ENCODE peak calls at places on chromosomes 11 and 22, in ten cellular contexts. J is mesothelial cell of epicardium, V is PC-9, A is Calu3, U is kidney epithelial cell, D is osteocyte, N is thoracic aorta, C is type B pancreatic cell, P is heart left ventricle, L is foreskin keratinocyte. O is an unnamed sample.

GRCh38 chr11:100949443-100949842 is 180.2 kb downstream of the PGR start:
- DNase-seq in D (no peak), P (no peak), C (no peak), A (no peak), N (no peak), J (no peak), L (no peak), U (no peak), V (no peak), O (no peak)

GRCh38 chr11:47577460-47578041 is 1.2 kb downstream of the KBTBD4 start:
- DNase-seq in C (no peak), P (no peak), A (no peak), L (no peak), N (no peak), D (no peak), U (no peak), J (no peak), V (no peak), O (no peak)

GRCh38 chr11:125431481-125431880 is 64.6 kb downstream of the FEZ1 start:
- DNase-seq in V (no peak), U (no peak), J (no peak), L (no peak), A (no peak), N (no peak), P (no peak), C (no peak), D (no peak), O (no peak)

GRCh38 chr11:8906629-8907028 is 4.4 kb upstream of the AKIP1 start:
- DNase-seq in D (no peak), A (no peak), L (peak; percentile 87), P (no peak), U (no peak), V (peak; percentile 91), C (no peak), J (no peak), N (no peak), O (peak; percentile 84)

GRCh38 chr11:102513869-102514268 is 16.7 kb downstream of the MMP7 start:
- DNase-seq in P (no peak), A (no peak), V (no peak), N (no peak), D (no peak), J (no peak), L (no peak), U (no peak), C (no peak), O (peak; percentile 92)

GRCh38 chr11:31817054-31817620 is 6.0 kb upstream of the PAX6 start:
- DNase-seq in C (no peak), L (no peak), N (no peak), U (no peak), P (no peak), A (no peak), D (peak; percentile 80), J (no peak), V (no peak), O (no peak)

GRCh38 chr11:19092342-19092741 is 24.6 kb upstream of the ZDHHC13 start:
- DNase-seq in J (no peak), C (no peak), P (no peak), A (no peak), L (no peak), U (no peak), D (no peak), N (no peak), V (no peak), O (no peak)

GRCh38 chr11:120558754-120559431 is 47.3 kb downstream of the GRIK4 start:
- DNase-seq in C (no peak), L (no peak), A (no peak), D (no peak), P (no peak), N (no peak), U (no peak), J (no peak), V (no peak), O (no peak)

GRCh38 chr22:30573594-30574094 is 821 bp downstream of the GAL3ST1 start:
- DNase-seq in N (no peak), A (peak; percentile 61), C (no peak), L (no peak), U (no peak), V (no peak), J (no peak), P (no peak), D (no peak), O (no peak)

GRCh38 chr22:30575859-30576258 is 1.4 kb upstream of the GAL3ST1 start:
- DNase-seq in C (no peak), P (no peak), A (no peak), L (no peak), V (no peak), U (no peak), J (no peak), D (no peak), N (no peak), O (no peak)

GRCh38 chr22:30574095-30574981 is at the start of gene GAL3ST1:
- DNase-seq in L (no peak), V (no peak), C (no peak), J (no peak), P (no peak), A (peak; percentile 58), N (no peak), D (no peak), U (no peak), O (no peak)

GRCh38 chr22:30572840-30573593 is 1.4 kb downstream of the GAL3ST1 start:
- DNase-seq in C (no peak), L (no peak), P (no peak), J (no peak), V (no peak), N (no peak), A (peak; percentile 54), U (no peak), D (no peak), O (no peak)

DNA sequence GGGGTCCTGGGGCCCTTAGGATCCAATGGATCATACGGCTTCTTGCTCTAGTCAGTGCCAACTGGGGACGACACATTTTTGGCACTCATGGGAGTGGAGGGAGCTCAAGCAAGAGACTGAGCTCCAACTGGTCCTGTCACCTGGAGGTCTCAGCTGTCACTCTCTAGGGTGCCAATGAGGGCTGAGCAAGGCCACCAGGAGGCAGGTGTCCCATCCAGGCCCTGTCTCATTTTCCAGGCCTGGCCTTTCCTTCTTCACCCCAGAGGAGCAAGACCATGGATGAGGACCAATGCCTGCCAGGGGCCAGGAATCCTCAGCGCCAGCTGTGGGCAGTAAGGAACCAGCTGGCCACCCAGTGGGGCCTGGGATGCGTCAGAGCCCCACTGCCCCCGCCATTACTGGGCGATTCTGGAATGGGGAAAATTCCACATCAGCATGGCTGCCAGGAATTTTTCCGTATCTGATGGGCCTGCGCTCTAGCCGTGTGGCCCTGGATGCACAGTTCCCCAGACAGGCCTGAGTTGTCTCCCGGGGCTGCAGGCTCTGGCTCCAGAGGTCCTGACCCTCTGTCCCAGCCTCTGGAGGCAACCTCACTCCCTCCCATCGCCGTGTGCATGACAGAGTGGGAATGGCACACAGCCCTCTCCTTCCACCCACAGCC is 676 bp upstream of the GAL3ST1 start:
- DNase-seq in D (no peak), U (no peak), N (peak; percentile 25), V (no peak), P (no peak), C (no peak), A (no peak), L (no peak), J (no peak), O (no peak)
- TF ChIP-seq CTCF in D (no peak), U (no peak), N (no peak), V (no peak), P (no peak), C (peak; percentile 36), A (no peak), L (no peak), J (no peak), O (no peak)

GRCh38 chr22:33723915-33724314 is 196.4 kb downstream of the LARGE1 start:
- DNase-seq in N (no peak), L (no peak), D (no peak), C (no peak), J (no peak), A (no peak), V (peak; percentile 31), P (no peak), U (no peak), O (no peak)

GRCh38 chr22:33717694-33718396 is 202.4 kb downstream of the LARGE1 start:
- DNase-seq in D (no peak), L (no peak), J (no peak), A (no peak), C (no peak), V (no peak), N (no peak), P (no peak), U (no peak), O (no peak)

GRCh38 chr22:33715626-33716025 is 204.7 kb downstream of the LARGE1 start:
- DNase-seq in N (no peak), J (no peak), L (no peak), A (no peak), V (no peak), C (no peak), U (no peak), P (no peak), D (no peak), O (no peak)

GRCh38 chr22:33722817-33723216 is 197.5 kb downstream of the LARGE1 start:
- DNase-seq in U (no peak), J (no peak), N (no peak), A (no peak), L (peak; percentile 25), V (no peak), D (no peak), P (no peak), C (no peak), O (no peak)

DNA sequence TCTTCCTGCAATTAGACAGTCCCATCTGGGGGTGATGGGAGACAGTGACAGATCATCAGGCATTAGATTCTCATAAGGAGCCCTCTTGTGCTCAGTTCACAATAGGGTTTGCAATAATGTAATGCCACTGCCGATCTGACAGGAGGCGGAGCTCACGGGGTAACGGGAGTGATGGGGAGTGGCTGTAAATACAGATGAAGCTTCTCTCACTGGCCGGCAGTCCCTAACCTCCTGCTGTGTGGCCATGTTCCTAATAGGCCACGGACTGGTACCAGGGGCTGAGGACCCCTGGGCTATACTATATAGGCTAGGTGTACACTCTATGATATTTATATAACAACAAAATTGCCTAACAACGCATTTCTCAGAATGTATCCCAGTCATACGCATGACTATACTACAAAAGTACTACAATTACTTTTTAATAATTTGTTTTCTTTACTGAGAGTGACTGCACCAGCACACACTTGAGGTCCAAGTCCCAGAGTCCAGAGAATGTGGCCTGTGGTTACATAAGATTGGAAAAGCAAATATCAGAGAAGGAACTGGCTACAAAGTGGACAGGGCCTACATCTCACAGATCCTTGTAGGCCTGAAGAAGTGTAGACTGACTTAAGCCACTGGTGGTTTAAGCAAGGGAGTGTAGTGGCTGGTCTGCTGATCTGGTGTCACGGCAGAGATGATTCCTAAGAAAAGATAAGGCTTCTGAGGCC is 200.0 kb downstream of the LARGE1 start:
- DNase-seq in P (no peak), D (no peak), C (no peak), A (no peak), V (no peak), L (no peak), U (no peak), J (no peak), N (no peak), O (no peak)
- TF ChIP-seq CTCF in P (no peak), D (no peak), C (no peak), A (no peak), V (no peak), L (no peak), U (no peak), J (no peak), N (no peak), O (no peak)

GRCh38 chr11:67505605-67506396 is 638 bp upstream of the PITPNM1 start:
- DNase-seq in J (peak; percentile 68), P (peak; percentile 94), L (peak; percentile 90), N (peak; percentile 83), A (peak; percentile 96), D (peak; percentile 95), C (peak; percentile 88), U (peak; percentile 85), V (peak; percentile 99), O (peak; percentile 99)

GRCh38 chr11:67507891-67508485 is at the start of gene CDK2AP2:
- DNase-seq in U (peak; percentile 97), A (peak; percentile 99), L (peak; percentile 98), N (peak; percentile 99), J (peak; percentile 97), V (peak; percentile 99), C (peak; percentile 98), D (peak; percentile 99), P (peak; percentile 100), O (peak; percentile 99)

GRCh38 chr11:67504950-67505561 is at the start of gene PITPNM1:
- DNase-seq in C (no peak), P (peak; percentile 94), D (no peak), J (no peak), N (no peak), U (no peak), V (no peak), A (peak; percentile 81), L (no peak), O (peak; percentile 57)

GRCh38 chr11:67507242-67507890 is 596 bp downstream of the CDK2AP2 start:
- DNase-seq in A (no peak), C (no peak), U (peak; percentile 58), J (no peak), N (peak; percentile 56), V (no peak), P (no peak), L (no peak), D (no peak), O (peak; percentile 78)

DNA sequence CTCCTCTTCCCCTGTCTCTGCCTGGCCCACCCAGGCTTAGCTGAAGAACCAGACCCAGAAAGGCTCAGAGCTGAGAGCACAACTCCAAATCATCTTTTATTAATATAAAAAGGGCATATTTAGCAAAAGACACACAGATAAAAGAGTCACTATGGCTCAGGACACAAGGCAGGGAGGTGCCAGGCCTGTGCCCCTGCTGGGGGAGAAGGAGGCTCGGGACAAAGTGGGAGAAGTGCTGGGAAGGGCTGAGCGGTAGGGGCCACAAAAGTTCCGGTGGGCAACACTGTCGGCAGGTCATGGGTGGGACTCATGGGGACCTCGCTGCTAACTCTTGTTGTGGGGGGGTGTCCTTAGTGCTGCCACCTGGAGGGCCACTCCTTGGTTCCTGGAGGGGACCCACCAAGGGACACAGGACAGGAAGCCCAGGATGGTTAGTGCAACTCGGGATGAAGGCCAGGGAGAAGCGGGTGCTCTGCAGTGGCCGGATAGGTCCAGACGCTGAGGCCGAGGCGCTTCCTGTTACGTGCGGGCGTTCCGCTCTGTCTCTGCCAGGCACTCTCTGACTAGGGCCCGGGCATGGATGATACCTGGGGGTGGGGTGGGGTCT is 1.4 kb upstream of the PITPNM1 start:
- DNase-seq in P (peak; percentile 56), V (no peak), J (no peak), U (no peak), N (no peak), C (no peak), L (no peak), D (no peak), A (no peak), O (no peak)
- TF ChIP-seq CTCF in P (no peak), V (peak; percentile 63), J (peak; percentile 34), U (no peak), N (peak; percentile 30), C (peak; percentile 11), L (no peak), D (no peak), A (peak; percentile 39), O (no peak)

GRCh38 chr22:22408731-22409696 is 99.5 kb downstream of the ZNF280B start:
- DNase-seq in J (no peak), D (peak; percentile 80), P (no peak), U (no peak), L (no peak), A (peak; percentile 42), N (no peak), C (no peak), V (no peak), O (peak; percentile 39)
- TF ChIP-seq CTCF in J (peak; percentile 18), D (peak; percentile 50), P (no peak), U (peak; percentile 66), L (peak; percentile 48), A (no peak), N (no peak), C (peak; percentile 68), V (peak; percentile 35), O (peak; percentile 39)

O was measured in MCF 10A.